ENCODE peak calls at places on chromosomes 5 and 9, in eight cellular contexts. F, S, W, E, I, X, N and T are unnamed samples.

GRCh38 chr5:127820910-127821553 is 117.8 kb downstream of the CCDC192 start:
- DNase-seq in S (no peak), F (no peak), E (no peak), I (peak), N (no peak), X (peak), W (no peak), T (no peak)

GRCh38 chr5:116382874-116383266 is 191.8 kb downstream of the SEMA6A start:
- DNase-seq in X (no peak), S (no peak), N (no peak), I (no peak), E (no peak), W (no peak), F (no peak), T (no peak)

GRCh38 chr5:122156724-122157325 is 27.5 kb downstream of the ZNF474 start:
- DNase-seq in E (peak), W (no peak), I (peak), S (no peak), F (peak), N (no peak), X (no peak), T (peak)

GRCh38 chr9:93003552-93004407 is 54.7 kb upstream of the SUSD3 start:
- DNase-seq in E (peak), X (peak), I (peak), N (no peak), S (peak), W (peak), F (peak), T (no peak)

GRCh38 chr5:145752947-145753346 is 82.2 kb downstream of the PRELID2 start:
- DNase-seq in I (no peak), X (no peak), F (no peak), S (no peak), N (no peak), W (no peak), E (no peak), T (peak)

GRCh38 chr9:21812415-21812814 is 10.0 kb downstream of the MTAP start:
- DNase-seq in W (no peak), X (peak), F (peak), S (no peak), N (no peak), E (no peak), I (peak), T (no peak)

GRCh38 chr9:105074501-105074900 is 146.5 kb upstream of the ABCA1 start:
- DNase-seq in N (no peak), E (no peak), I (no peak), X (no peak), W (no peak), F (no peak), S (no peak), T (no peak)

GRCh38 chr9:138117101-138117750 is 239.6 kb downstream of the CACNA1B start:
- DNase-seq in F (no peak), E (no peak), S (no peak), X (no peak), I (no peak), W (no peak), N (no peak), T (no peak)

GRCh38 chr5:93193756-93194155 is 387.3 kb downstream of the NR2F1-AS1 start:
- DNase-seq in F (peak), I (no peak), W (no peak), E (no peak), X (no peak), S (no peak), N (no peak), T (no peak)

GRCh38 chr9:37371565-37372464 is 50.7 kb upstream of the GRHPR start:
- DNase-seq in S (peak), X (no peak), E (peak), F (no peak), W (no peak), I (no peak), N (no peak), T (no peak)

GRCh38 chr5:84088996-84089395 is 295.7 kb downstream of the EDIL3 start:
- DNase-seq in X (no peak), E (peak), N (no peak), F (no peak), I (peak), S (no peak), W (no peak), T (no peak)

GRCh38 chr5:1564182-1564748 is 40.5 kb upstream of the LPCAT1 start:
- DNase-seq in F (peak), X (no peak), W (no peak), I (no peak), E (no peak), S (no peak), N (no peak), T (no peak)

GRCh38 chr5:9951861-9952260 is 297.8 kb downstream of the ATPSCKMT start:
- DNase-seq in X (no peak), S (no peak), W (no peak), I (no peak), N (no peak), E (no peak), F (no peak), T (no peak)

GRCh38 chr5:139667001-139667729 is 19.0 kb downstream of the CXXC5 start:
- DNase-seq in W (no peak), N (no peak), I (no peak), F (no peak), E (no peak), S (no peak), X (no peak), T (no peak)

GRCh38 chr5:135255461-135256178 is 143.4 kb downstream of the MACROH2A1 start:
- DNase-seq in S (no peak), F (no peak), X (no peak), N (no peak), W (no peak), E (no peak), I (no peak), T (no peak)

GRCh38 chr9:27377811-27378345 is 80.9 kb upstream of the EQTN start:
- DNase-seq in I (no peak), N (no peak), E (no peak), F (no peak), S (peak), X (no peak), W (no peak), T (no peak)

GRCh38 chr5:115983519-115983918 is 21.2 kb downstream of the LVRN start:
- DNase-seq in E (no peak), X (no peak), W (no peak), I (no peak), S (no peak), F (no peak), N (no peak), T (no peak)

GRCh38 chr5:177591690-177592009 is 353 bp upstream of the TMED9 start:
- DNase-seq in E (no peak), F (no peak), I (no peak), X (no peak), W (no peak), S (no peak), N (no peak), T (no peak)

GRCh38 chr9:131854906-131855504 is 115.1 kb upstream of the RAPGEF1 start:
- DNase-seq in I (no peak), F (no peak), S (no peak), W (no peak), E (no peak), N (no peak), X (peak), T (peak)

GRCh38 chr9:109255394-109255793 is 65.5 kb downstream of the EPB41L4B start:
- DNase-seq in W (no peak), E (no peak), I (no peak), F (no peak), N (no peak), S (no peak), X (no peak), T (no peak)

GRCh38 chr5:143029293-143029692 is 259.1 kb downstream of the ARHGAP26 start:
- DNase-seq in F (no peak), W (no peak), X (no peak), S (no peak), E (no peak), N (no peak), I (no peak), T (no peak)

GRCh38 chr5:180069589-180070247 is 1.8 kb downstream of the RNF130 start:
- DNase-seq in X (no peak), N (no peak), W (no peak), E (peak), I (no peak), S (no peak), F (no peak), T (no peak)

GRCh38 chr9:115115924-115116323 is 2.0 kb downstream of the TNC start:
- DNase-seq in I (no peak), N (no peak), W (no peak), X (no peak), S (no peak), F (peak), E (no peak), T (no peak)

GRCh38 chr9:137956688-137957385 is 79.3 kb downstream of the CACNA1B start:
- DNase-seq in E (no peak), X (no peak), S (no peak), W (no peak), N (no peak), F (no peak), I (peak), T (no peak)

GRCh38 chr9:113566712-113567071 is 103.2 kb downstream of the RGS3 start:
- DNase-seq in F (peak), E (no peak), I (no peak), X (no peak), N (no peak), S (no peak), W (no peak), T (no peak)

GRCh38 chr5:136814621-136815378 is 449.5 kb upstream of the TRPC7 start:
- DNase-seq in X (peak), N (no peak), S (no peak), I (no peak), E (no peak), F (no peak), W (no peak), T (no peak)

GRCh38 chr9:71604197-71605063 is 163.9 kb downstream of the CEMIP2 start:
- DNase-seq in E (peak), N (peak), F (peak), S (peak), W (peak), I (peak), X (peak), T (peak)

GRCh38 chr5:6732634-6733410 is 19.6 kb downstream of the TENT4A start:
- DNase-seq in E (no peak), S (no peak), X (peak), W (no peak), F (peak), N (no peak), I (no peak), T (peak)

GRCh38 chr5:72036951-72037350 is 70.3 kb upstream of the MAP1B start:
- DNase-seq in I (no peak), F (peak), E (no peak), S (no peak), N (no peak), W (no peak), X (no peak), T (no peak)

GRCh38 chr5:119318256-119318914 is 37.4 kb upstream of the TNFAIP8 start:
- DNase-seq in X (no peak), W (no peak), F (no peak), I (no peak), S (peak), E (no peak), N (no peak), T (no peak)

GRCh38 chr5:90792725-90793124 is 234.1 kb downstream of the ADGRV1 start:
- DNase-seq in E (no peak), F (no peak), W (no peak), N (no peak), I (no peak), X (no peak), S (no peak), T (no peak)

GRCh38 chr9:1916676-1917075 is 98.5 kb upstream of the SMARCA2 start:
- DNase-seq in I (no peak), N (no peak), W (no peak), F (no peak), S (no peak), E (no peak), X (no peak), T (no peak)

GRCh38 chr9:130426883-130427282 is 17.9 kb upstream of the ASS1 start:
- DNase-seq in S (no peak), X (peak), I (peak), F (peak), W (no peak), E (no peak), N (no peak), T (no peak)

GRCh38 chr5:141680751-141681201 is 1.3 kb downstream of the ARAP3 start:
- DNase-seq in E (no peak), X (no peak), N (no peak), I (no peak), S (no peak), W (no peak), F (peak), T (no peak)